ENCODE peak calls at places on chromosomes 1 and 21, in four cellular contexts. One of them, this sample, is unnamed.

GRCh38 chr1:53049574-53049967 is 12.4 kb upstream of the PODN start:
- DNase-seq in heart left ventricle: no peak
- DNase-seq in cardiac fibroblast: no peak
- DNase-seq in breast epithelium: no peak
- DNase-seq in this sample: peak; percentile 32

GRCh38 chr1:28161770-28162550 is 14.5 kb downstream of the PTAFR start:
- DNase-seq in heart left ventricle: no peak
- DNase-seq in cardiac fibroblast: no peak
- DNase-seq in breast epithelium: no peak
- DNase-seq in this sample: no peak

GRCh38 chr1:193566735-193567134 is 380.3 kb upstream of the B3GALT2 start:
- DNase-seq in heart left ventricle: no peak
- DNase-seq in cardiac fibroblast: no peak
- DNase-seq in breast epithelium: no peak
- DNase-seq in this sample: no peak

GRCh38 chr1:7690496-7691182 is 80.5 kb upstream of the VAMP3 start:
- DNase-seq in heart left ventricle: no peak
- DNase-seq in cardiac fibroblast: no peak
- DNase-seq in breast epithelium: no peak
- DNase-seq in this sample: no peak

GRCh38 chr1:45945426-45945825 is 142.0 kb downstream of the MAST2 start:
- DNase-seq in heart left ventricle: no peak
- DNase-seq in cardiac fibroblast: peak; percentile 66
- DNase-seq in breast epithelium: no peak
- DNase-seq in this sample: peak; percentile 68

GRCh38 chr21:26732442-26733221 is 112.6 kb downstream of the ADAMTS1 start:
- DNase-seq in heart left ventricle: peak; percentile 31
- DNase-seq in cardiac fibroblast: peak; percentile 67
- DNase-seq in breast epithelium: no peak
- DNase-seq in this sample: peak; percentile 67

GRCh38 chr21:39474545-39474944 is 22.8 kb downstream of the SH3BGR start:
- DNase-seq in heart left ventricle: no peak
- DNase-seq in cardiac fibroblast: no peak
- DNase-seq in breast epithelium: no peak
- DNase-seq in this sample: no peak

GRCh38 chr1:182666736-182667135 is 17.7 kb downstream of the RGS8 start:
- DNase-seq in heart left ventricle: no peak
- DNase-seq in cardiac fibroblast: no peak
- DNase-seq in breast epithelium: no peak
- DNase-seq in this sample: no peak

GRCh38 chr1:13549521-13549920 is 34.1 kb upstream of the PDPN start:
- DNase-seq in heart left ventricle: no peak
- DNase-seq in cardiac fibroblast: no peak
- DNase-seq in breast epithelium: no peak
- DNase-seq in this sample: no peak

GRCh38 chr1:150922519-150922975 is 3.6 kb upstream of the SETDB1 start:
- DNase-seq in heart left ventricle: peak; percentile 61
- DNase-seq in cardiac fibroblast: peak; percentile 86
- DNase-seq in breast epithelium: peak; percentile 58
- DNase-seq in this sample: peak; percentile 87

GRCh38 chr1:86696522-86696921 is 7.9 kb upstream of the SH3GLB1 start:
- DNase-seq in heart left ventricle: no peak
- DNase-seq in cardiac fibroblast: peak; percentile 56
- DNase-seq in breast epithelium: no peak
- DNase-seq in this sample: peak; percentile 55

GRCh38 chr1:98660941-98661543 is 479 bp upstream of the SNX7 start:
- DNase-seq in heart left ventricle: no peak
- DNase-seq in cardiac fibroblast: peak; percentile 26
- DNase-seq in breast epithelium: no peak
- DNase-seq in this sample: peak; percentile 38

GRCh38 chr21:26028183-26028582 is 142.4 kb downstream of the APP start:
- DNase-seq in heart left ventricle: no peak
- DNase-seq in cardiac fibroblast: no peak
- DNase-seq in breast epithelium: no peak
- DNase-seq in this sample: no peak

GRCh38 chr1:231903586-231904081 is 277.0 kb downstream of the DISC1 start:
- DNase-seq in heart left ventricle: no peak
- DNase-seq in cardiac fibroblast: no peak
- DNase-seq in breast epithelium: no peak
- DNase-seq in this sample: no peak

GRCh38 chr1:27954186-27954585 is 5.6 kb upstream of the XKR8 start:
- DNase-seq in heart left ventricle: no peak
- DNase-seq in cardiac fibroblast: no peak
- DNase-seq in breast epithelium: no peak
- DNase-seq in this sample: no peak

GRCh38 chr1:9183441-9183840 is 51.1 kb upstream of the H6PD start:
- DNase-seq in heart left ventricle: no peak
- DNase-seq in cardiac fibroblast: no peak
- DNase-seq in breast epithelium: no peak
- DNase-seq in this sample: no peak

GRCh38 chr21:42456457-42456856 is 39.6 kb downstream of the RSPH1 start:
- DNase-seq in heart left ventricle: no peak
- DNase-seq in cardiac fibroblast: no peak
- DNase-seq in breast epithelium: no peak
- DNase-seq in this sample: no peak

GRCh38 chr1:67677925-67678324 is 7.1 kb upstream of the GADD45A start:
- DNase-seq in heart left ventricle: no peak
- DNase-seq in cardiac fibroblast: no peak
- DNase-seq in breast epithelium: no peak
- DNase-seq in this sample: peak; percentile 68

GRCh38 chr1:114173704-114174103 is 20.0 kb upstream of the SYT6 start:
- DNase-seq in heart left ventricle: no peak
- DNase-seq in cardiac fibroblast: no peak
- DNase-seq in breast epithelium: no peak
- DNase-seq in this sample: no peak

GRCh38 chr1:13792429-13792828 is 92.4 kb downstream of the PRDM2 start:
- DNase-seq in heart left ventricle: no peak
- DNase-seq in cardiac fibroblast: no peak
- DNase-seq in breast epithelium: no peak
- DNase-seq in this sample: peak; percentile 68

GRCh38 chr1:44532567-44532944 is 127.5 kb downstream of the RNF220 start:
- DNase-seq in heart left ventricle: no peak
- DNase-seq in cardiac fibroblast: no peak
- DNase-seq in breast epithelium: no peak
- DNase-seq in this sample: no peak

GRCh38 chr1:80047791-80048190 is 1041.3 kb upstream of the ADGRL4 start:
- DNase-seq in heart left ventricle: no peak
- DNase-seq in cardiac fibroblast: peak; percentile 68
- DNase-seq in breast epithelium: no peak
- DNase-seq in this sample: peak; percentile 9

GRCh38 chr1:61081135-61081636 is 1.2 kb upstream of the NFIA start:
- DNase-seq in heart left ventricle: no peak
- DNase-seq in cardiac fibroblast: no peak
- DNase-seq in breast epithelium: no peak
- DNase-seq in this sample: peak; percentile 32

GRCh38 chr1:228860911-228861829 is 125.9 kb downstream of the RHOU start:
- DNase-seq in heart left ventricle: no peak
- DNase-seq in cardiac fibroblast: peak; percentile 57
- DNase-seq in breast epithelium: no peak
- DNase-seq in this sample: peak; percentile 78

GRCh38 chr1:31627301-31627929 is 9.9 kb downstream of the HCRTR1 start:
- DNase-seq in heart left ventricle: peak; percentile 90
- DNase-seq in cardiac fibroblast: peak; percentile 46
- DNase-seq in breast epithelium: peak; percentile 91
- DNase-seq in this sample: peak; percentile 51

GRCh38 chr1:6180578-6181311 is 624 bp upstream of the CHD5 start:
- DNase-seq in heart left ventricle: no peak
- DNase-seq in cardiac fibroblast: no peak
- DNase-seq in breast epithelium: no peak
- DNase-seq in this sample: no peak

GRCh38 chr1:54312874-54313316 is 93.3 kb downstream of the SSBP3 start:
- DNase-seq in heart left ventricle: peak; percentile 74
- DNase-seq in cardiac fibroblast: peak; percentile 94
- DNase-seq in breast epithelium: peak; percentile 54
- DNase-seq in this sample: peak; percentile 83

GRCh38 chr1:161200992-161201827 is 957 bp upstream of the NDUFS2 start:
- DNase-seq in heart left ventricle: peak; percentile 85
- DNase-seq in cardiac fibroblast: peak; percentile 96
- DNase-seq in breast epithelium: no peak
- DNase-seq in this sample: peak; percentile 88

DNA sequence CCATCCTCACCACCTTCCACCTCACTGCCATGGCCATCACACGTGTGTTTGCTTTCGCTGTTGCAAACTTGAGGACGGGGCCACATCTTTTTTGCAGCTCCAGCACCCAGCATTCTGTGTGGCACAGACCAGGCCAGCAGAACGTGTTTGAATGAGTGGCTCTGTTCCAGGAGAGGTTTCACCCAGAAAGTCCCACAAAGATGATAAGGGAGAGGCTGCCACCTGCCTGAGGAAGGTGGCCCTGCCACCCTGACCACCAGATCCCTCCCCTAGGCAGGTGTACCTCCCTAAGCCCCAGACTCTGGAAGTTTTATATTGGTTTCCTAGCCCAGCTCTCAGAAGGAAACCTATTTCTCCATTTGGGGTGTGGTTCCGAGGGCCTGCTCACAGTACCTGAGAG is 252.1 kb downstream of the KAZN start:
- DNase-seq in heart left ventricle: no peak
- DNase-seq in cardiac fibroblast: no peak
- DNase-seq in breast epithelium: no peak
- DNase-seq in this sample: no peak
- TF ChIP-seq CTCF in heart left ventricle: no peak
- TF ChIP-seq CTCF in cardiac fibroblast: no peak
- TF ChIP-seq CTCF in breast epithelium: no peak
- TF ChIP-seq CTCF in this sample: no peak

GRCh38 chr1:66331641-66332523 is 202.1 kb upstream of the SGIP1 start:
- DNase-seq in heart left ventricle: peak; percentile 86
- DNase-seq in cardiac fibroblast: peak; percentile 92
- DNase-seq in breast epithelium: peak; percentile 55
- DNase-seq in this sample: peak; percentile 86
- TF ChIP-seq CTCF in heart left ventricle: peak; percentile 9
- TF ChIP-seq CTCF in cardiac fibroblast: peak; percentile 52
- TF ChIP-seq CTCF in breast epithelium: no peak
- TF ChIP-seq CTCF in this sample: peak; percentile 52

GRCh38 chr21:44483288-44484237 is 28.3 kb downstream of the LRRC3 start:
- DNase-seq in heart left ventricle: no peak
- DNase-seq in cardiac fibroblast: no peak
- DNase-seq in breast epithelium: no peak
- DNase-seq in this sample: peak; percentile 2

GRCh38 chr21:44484498-44485253 is 29.4 kb downstream of the LRRC3 start:
- DNase-seq in heart left ventricle: no peak
- DNase-seq in cardiac fibroblast: no peak
- DNase-seq in breast epithelium: no peak
- DNase-seq in this sample: no peak

GRCh38 chr21:44485796-44486195 is 30.5 kb downstream of the LRRC3 start:
- DNase-seq in heart left ventricle: no peak
- DNase-seq in cardiac fibroblast: no peak
- DNase-seq in breast epithelium: no peak
- DNase-seq in this sample: no peak

GRCh38 chr21:44486302-44486701 is 31.0 kb downstream of the LRRC3 start:
- DNase-seq in heart left ventricle: no peak
- DNase-seq in cardiac fibroblast: no peak
- DNase-seq in breast epithelium: no peak
- DNase-seq in this sample: no peak

DNA sequence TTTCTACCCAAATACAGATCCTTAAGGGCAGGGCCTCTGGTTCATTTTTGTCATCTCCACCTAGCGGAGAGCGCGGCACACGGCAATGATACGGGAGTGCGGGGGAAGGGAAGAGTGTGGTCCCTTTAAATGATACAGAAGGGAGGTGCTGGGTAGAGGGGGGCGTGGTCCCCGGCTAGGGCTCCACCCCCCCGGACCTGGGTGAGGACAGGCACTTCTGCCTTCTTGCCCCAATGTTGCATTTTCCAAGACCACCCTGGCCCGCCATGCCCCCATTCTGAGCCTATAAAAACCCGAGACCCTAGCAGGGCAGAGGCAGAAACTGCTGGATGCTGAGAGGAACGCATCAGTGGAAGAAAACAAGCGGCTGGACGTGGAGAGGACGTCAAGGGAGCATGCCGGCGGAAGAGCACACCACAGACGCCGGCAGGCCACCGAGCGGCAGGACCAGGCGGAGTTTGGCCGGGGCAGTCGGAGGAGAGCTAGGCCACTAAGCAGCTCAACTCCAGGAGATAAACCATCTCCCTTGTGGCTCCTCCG is 30.0 kb downstream of the LRRC3 start:
- DNase-seq in heart left ventricle: no peak
- DNase-seq in cardiac fibroblast: peak; percentile 18
- DNase-seq in breast epithelium: no peak
- DNase-seq in this sample: peak; percentile 50
- TF ChIP-seq CTCF in heart left ventricle: no peak
- TF ChIP-seq CTCF in cardiac fibroblast: peak; percentile 46
- TF ChIP-seq CTCF in breast epithelium: no peak
- TF ChIP-seq CTCF in this sample: peak; percentile 53

DNA sequence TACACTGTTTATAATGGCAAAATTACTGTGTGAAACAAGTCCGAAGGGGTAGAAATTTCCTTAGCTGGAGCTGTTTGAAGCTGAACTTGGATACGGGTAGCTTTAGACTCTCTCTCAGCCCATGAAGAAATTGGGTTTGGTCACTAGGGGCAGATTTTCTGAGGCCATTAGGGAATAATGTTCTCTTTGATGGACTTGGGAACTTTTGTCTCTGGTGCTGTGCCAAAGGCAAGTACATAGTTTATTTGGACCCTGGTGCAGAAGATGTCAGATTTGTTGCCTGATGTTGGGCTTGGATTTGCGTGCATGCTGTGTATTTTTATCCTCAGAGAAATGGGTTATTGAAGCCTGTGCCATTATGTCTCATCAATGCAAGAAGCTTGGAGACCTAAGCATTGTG is 109.6 kb downstream of the VPS13D start:
- DNase-seq in heart left ventricle: no peak
- DNase-seq in cardiac fibroblast: no peak
- DNase-seq in breast epithelium: no peak
- DNase-seq in this sample: no peak
- TF ChIP-seq CTCF in heart left ventricle: no peak
- TF ChIP-seq CTCF in cardiac fibroblast: peak; percentile 20
- TF ChIP-seq CTCF in breast epithelium: no peak
- TF ChIP-seq CTCF in this sample: peak; percentile 22

GRCh38 chr1:1374068-1374860 is 743 bp downstream of the AURKAIP1 start:
- DNase-seq in heart left ventricle: no peak
- DNase-seq in cardiac fibroblast: no peak
- DNase-seq in breast epithelium: no peak
- DNase-seq in this sample: no peak

GRCh38 chr1:1373051-1373450 is 2.0 kb downstream of the AURKAIP1 start:
- DNase-seq in heart left ventricle: no peak
- DNase-seq in cardiac fibroblast: no peak
- DNase-seq in breast epithelium: no peak
- DNase-seq in this sample: no peak

GRCh38 chr1:1371741-1372711 is 3.0 kb downstream of the AURKAIP1 start:
- DNase-seq in heart left ventricle: peak; percentile 63
- DNase-seq in cardiac fibroblast: peak; percentile 63
- DNase-seq in breast epithelium: no peak
- DNase-seq in this sample: peak; percentile 54

GRCh38 chr1:1374861-1375662 is at the start of gene AURKAIP1:
- DNase-seq in heart left ventricle: peak; percentile 99
- DNase-seq in cardiac fibroblast: peak; percentile 100
- DNase-seq in breast epithelium: peak; percentile 99
- DNase-seq in this sample: peak; percentile 100

GRCh38 chr1:1373493-1374067 is 1.4 kb downstream of the AURKAIP1 start:
- DNase-seq in heart left ventricle: no peak
- DNase-seq in cardiac fibroblast: no peak
- DNase-seq in breast epithelium: no peak
- DNase-seq in this sample: no peak
- TF ChIP-seq CTCF in heart left ventricle: no peak
- TF ChIP-seq CTCF in cardiac fibroblast: no peak
- TF ChIP-seq CTCF in breast epithelium: no peak
- TF ChIP-seq CTCF in this sample: no peak

GRCh38 chr1:88684482-88685238 is 587 bp downstream of the PKN2 start:
- DNase-seq in heart left ventricle: peak; percentile 67
- DNase-seq in cardiac fibroblast: peak; percentile 60
- DNase-seq in breast epithelium: peak; percentile 36
- DNase-seq in this sample: peak; percentile 24
- TF ChIP-seq CTCF in heart left ventricle: no peak
- TF ChIP-seq CTCF in cardiac fibroblast: no peak
- TF ChIP-seq CTCF in breast epithelium: no peak
- TF ChIP-seq CTCF in this sample: no peak